ENCODE peak calls at places on chromosomes 16 and 17, in ten cellular contexts. P, V, E, B, K, G, O, T, L and C are unnamed samples.
A peak's percentile ranks its signal among the peaks of the same experiment; 100 is the strongest.

GRCh38 chr16:4345439-4346204 is 5.5 kb downstream of the PAM16 start:
- DNase-seq in P (no peak), V (no peak), E (no peak), B (no peak), K (no peak), G (no peak), O (no peak), T (no peak), L (no peak), C (no peak)

GRCh38 chr17:75457047-75457654 is 716 bp downstream of the TMEM94 start:
- DNase-seq in P (peak; percentile 49), V (no peak), E (no peak), B (no peak), K (no peak), G (peak; percentile 27), O (peak; percentile 32), T (peak; percentile 65), L (peak; percentile 67), C (peak; percentile 75)

GRCh38 chr17:37698132-37698615 is 46.7 kb downstream of the HNF1B start:
- DNase-seq in P (peak; percentile 69), V (no peak), E (no peak), B (no peak), K (peak; percentile 58), G (no peak), O (no peak), T (peak; percentile 66), L (no peak), C (peak; percentile 38)

GRCh38 chr16:79839851-79840321 is 239.3 kb upstream of the MAF start:
- DNase-seq in P (no peak), V (no peak), E (no peak), B (no peak), K (no peak), G (no peak), O (no peak), T (no peak), L (no peak), C (no peak)

GRCh38 chr16:85514295-85514600 is 98.9 kb upstream of the GSE1 start:
- DNase-seq in P (no peak), V (no peak), E (peak; percentile 50), B (no peak), K (no peak), G (no peak), O (no peak), T (no peak), L (no peak), C (no peak)

GRCh38 chr17:17727111-17727659 is 45.9 kb downstream of the RAI1 start:
- DNase-seq in P (no peak), V (no peak), E (no peak), B (no peak), K (no peak), G (no peak), O (no peak), T (no peak), L (no peak), C (no peak)

GRCh38 chr16:67516296-67517177 is 12.1 kb upstream of the RIPOR1 start:
- DNase-seq in P (peak; percentile 82), V (no peak), E (no peak), B (no peak), K (peak; percentile 76), G (no peak), O (no peak), T (peak; percentile 77), L (no peak), C (peak; percentile 19)

GRCh38 chr16:85628651-85629050 is 15.5 kb downstream of the GSE1 start:
- DNase-seq in P (no peak), V (no peak), E (no peak), B (no peak), K (no peak), G (no peak), O (no peak), T (no peak), L (no peak), C (no peak)

GRCh38 chr17:82772026-82772425 is 20.2 kb downstream of the TBCD start:
- DNase-seq in P (no peak), V (no peak), E (peak; percentile 62), B (no peak), K (peak; percentile 54), G (no peak), O (no peak), T (peak; percentile 58), L (no peak), C (peak; percentile 44)

GRCh38 chr17:1509255-1509943 is 7.0 kb downstream of the INPP5K start:
- DNase-seq in P (no peak), V (no peak), E (peak; percentile 71), B (no peak), K (no peak), G (no peak), O (no peak), T (peak; percentile 22), L (no peak), C (no peak)

GRCh38 chr17:48484256-48484655 is 46.6 kb downstream of the HOXB1 start:
- DNase-seq in P (no peak), V (no peak), E (no peak), B (no peak), K (no peak), G (no peak), O (no peak), T (peak; percentile 82), L (no peak), C (no peak)

GRCh38 chr17:49670002-49670401 is 7.9 kb downstream of the SPOP start:
- DNase-seq in P (no peak), V (no peak), E (no peak), B (no peak), K (no peak), G (no peak), O (no peak), T (no peak), L (no peak), C (no peak)

GRCh38 chr16:81921415-81921814 is 89.9 kb downstream of the SDR42E1 start:
- DNase-seq in P (no peak), V (no peak), E (no peak), B (no peak), K (no peak), G (no peak), O (no peak), T (no peak), L (no peak), C (no peak)

GRCh38 chr17:67993998-67994361 is 2.3 kb downstream of the C17orf58 start:
- DNase-seq in P (peak; percentile 34), V (no peak), E (no peak), B (no peak), K (peak; percentile 57), G (peak; percentile 35), O (no peak), T (no peak), L (no peak), C (peak; percentile 35)

GRCh38 chr17:43338886-43339516 is 59.8 kb upstream of the ARL4D start:
- DNase-seq in P (no peak), V (no peak), E (peak; percentile 82), B (no peak), K (no peak), G (peak; percentile 77), O (peak; percentile 56), T (peak; percentile 61), L (peak; percentile 77), C (peak; percentile 80)

GRCh38 chr16:596736-597060 is 6.8 kb downstream of the RAB40C start:
- DNase-seq in P (no peak), V (no peak), E (no peak), B (no peak), K (no peak), G (no peak), O (no peak), T (no peak), L (no peak), C (no peak)

GRCh38 chr17:79993390-79994221 is 42.1 kb downstream of the TBC1D16 start:
- DNase-seq in P (no peak), V (no peak), E (peak; percentile 80), B (no peak), K (peak; percentile 96), G (peak; percentile 53), O (peak; percentile 38), T (peak; percentile 82), L (peak; percentile 68), C (peak; percentile 41)

GRCh38 chr17:43169561-43170139 is 1.4 kb upstream of the NBR1 start:
- DNase-seq in P (no peak), V (no peak), E (peak; percentile 42), B (no peak), K (peak; percentile 52), G (no peak), O (no peak), T (no peak), L (peak; percentile 36), C (peak; percentile 72)

GRCh38 chr16:89370081-89370511 is 120.3 kb downstream of the ANKRD11 start:
- DNase-seq in P (no peak), V (no peak), E (no peak), B (no peak), K (no peak), G (no peak), O (no peak), T (peak; percentile 71), L (no peak), C (no peak)

GRCh38 chr16:86942469-86943175 is 364.3 kb downstream of the FOXL1 start:
- DNase-seq in P (no peak), V (no peak), E (no peak), B (peak; percentile 33), K (no peak), G (no peak), O (no peak), T (peak; percentile 46), L (no peak), C (no peak)

GRCh38 chr16:26801628-26802027 is 265.1 kb upstream of the C16orf82 start:
- DNase-seq in P (no peak), V (no peak), E (no peak), B (no peak), K (no peak), G (no peak), O (no peak), T (no peak), L (no peak), C (no peak)

GRCh38 chr16:62135903-62136302 is 99.7 kb upstream of the CDH8 start:
- DNase-seq in P (no peak), V (no peak), E (no peak), B (no peak), K (no peak), G (no peak), O (no peak), T (peak; percentile 2), L (no peak), C (no peak)

GRCh38 chr17:40326014-40326831 is 17.2 kb downstream of the RARA start:
- DNase-seq in P (no peak), V (no peak), E (peak; percentile 55), B (no peak), K (no peak), G (no peak), O (no peak), T (no peak), L (no peak), C (no peak)

GRCh38 chr16:87721622-87722565 is 43.9 kb downstream of the KLHDC4 start:
- DNase-seq in P (no peak), V (no peak), E (no peak), B (no peak), K (no peak), G (no peak), O (no peak), T (no peak), L (no peak), C (no peak)

GRCh38 chr17:32741381-32741780 is 135.5 kb downstream of the MYO1D start:
- DNase-seq in P (no peak), V (no peak), E (no peak), B (no peak), K (no peak), G (no peak), O (no peak), T (no peak), L (no peak), C (no peak)

GRCh38 chr17:62819511-62820221 is 11.6 kb upstream of the MARCHF10 start:
- DNase-seq in P (peak; percentile 96), V (no peak), E (peak; percentile 21), B (peak; percentile 89), K (peak; percentile 97), G (no peak), O (peak; percentile 21), T (peak; percentile 98), L (no peak), C (peak; percentile 87)

GRCh38 chr16:54815177-54815576 is 115.5 kb upstream of the IRX5 start:
- DNase-seq in P (no peak), V (no peak), E (no peak), B (no peak), K (no peak), G (no peak), O (no peak), T (no peak), L (no peak), C (no peak)

GRCh38 chr17:61410100-61410551 is 10.5 kb downstream of the TBX2 start:
- DNase-seq in P (no peak), V (no peak), E (no peak), B (no peak), K (no peak), G (no peak), O (no peak), T (no peak), L (no peak), C (no peak)